ENCODE peak calls at places on chromosomes 11 and 22, in six cellular contexts. W is A549, T is pancreas, I is ovary, J is prostate gland, C is astrocyte of the cerebellum. R is an unnamed sample.

GRCh38 chr11:8201524-8202365 is 32.9 kb upstream of the RIC3 start:
- DNase-seq in J (no peak), W (no peak), T (no peak), C (no peak), I (no peak), R (no peak)

GRCh38 chr11:10504490-10504889 is 36.5 kb downstream of the RNF141 start:
- DNase-seq in I (no peak), T (no peak), C (no peak), J (no peak), W (no peak), R (no peak)

GRCh38 chr22:42001127-42001526 is 2.5 kb downstream of the WBP2NL start:
- DNase-seq in W (no peak), I (no peak), C (no peak), T (no peak), J (no peak), R (no peak)

GRCh38 chr11:96272542-96273306 is 70.3 kb downstream of the MAML2 start:
- DNase-seq in C (no peak), T (peak), W (peak), I (no peak), J (peak), R (peak)

GRCh38 chr11:8392166-8392565 is 128.5 kb upstream of the LMO1 start:
- DNase-seq in I (no peak), W (no peak), C (no peak), J (no peak), T (no peak), R (no peak)

GRCh38 chr11:69840371-69841169 is 21.4 kb upstream of the FGF3 start:
- DNase-seq in C (peak), T (peak), W (no peak), J (no peak), I (no peak), R (no peak)

GRCh38 chr11:57476883-57477506 is 16.7 kb downstream of the RTN4RL2 start:
- DNase-seq in W (peak), J (no peak), T (peak), C (no peak), I (no peak), R (no peak)

GRCh38 chr11:75233688-75234295 is 6.8 kb upstream of the TPBGL start:
- DNase-seq in W (peak), I (no peak), J (no peak), T (peak), C (peak), R (no peak)

GRCh38 chr11:85705805-85706204 is 19.8 kb upstream of the CCDC89 start:
- DNase-seq in I (no peak), C (no peak), J (no peak), T (no peak), W (no peak), R (no peak)

GRCh38 chr22:19442166-19442565 is 5.3 kb downstream of the C22orf39 start:
- DNase-seq in T (no peak), I (no peak), C (no peak), J (no peak), W (no peak), R (no peak)

GRCh38 chr11:82797595-82797971 is 63.9 kb upstream of the FAM181B start:
- DNase-seq in W (no peak), I (no peak), T (no peak), C (no peak), J (no peak), R (no peak)

GRCh38 chr11:75562048-75562835 is at the start of gene SERPINH1:
- DNase-seq in W (peak), C (peak), I (peak), T (peak), J (peak), R (no peak)

GRCh38 chr11:72235351-72236057 is 8.5 kb downstream of the PHOX2A start:
- DNase-seq in C (no peak), W (no peak), J (no peak), T (no peak), I (no peak), R (no peak)

GRCh38 chr11:33891714-33892327 is at the start of gene LMO2:
- DNase-seq in I (no peak), J (no peak), C (no peak), T (no peak), W (no peak), R (no peak)

GRCh38 chr11:66559141-66559861 is 9.1 kb downstream of the CTSF start:
- DNase-seq in T (no peak), W (no peak), I (peak), J (no peak), C (no peak), R (no peak)

GRCh38 chr11:104967493-104968364 is 645 bp downstream of the CASP4 start:
- DNase-seq in T (no peak), W (no peak), C (no peak), I (no peak), J (no peak), R (no peak)
- H3K4me3 ChIP-seq in T (peak), W (peak), C (peak), I (peak), J (peak), R (peak)

GRCh38 chr11:81449588-81450155 is 1284.0 kb downstream of the FAM181B start:
- DNase-seq in T (no peak), C (no peak), W (no peak), I (no peak), J (no peak), R (no peak)

DNA sequence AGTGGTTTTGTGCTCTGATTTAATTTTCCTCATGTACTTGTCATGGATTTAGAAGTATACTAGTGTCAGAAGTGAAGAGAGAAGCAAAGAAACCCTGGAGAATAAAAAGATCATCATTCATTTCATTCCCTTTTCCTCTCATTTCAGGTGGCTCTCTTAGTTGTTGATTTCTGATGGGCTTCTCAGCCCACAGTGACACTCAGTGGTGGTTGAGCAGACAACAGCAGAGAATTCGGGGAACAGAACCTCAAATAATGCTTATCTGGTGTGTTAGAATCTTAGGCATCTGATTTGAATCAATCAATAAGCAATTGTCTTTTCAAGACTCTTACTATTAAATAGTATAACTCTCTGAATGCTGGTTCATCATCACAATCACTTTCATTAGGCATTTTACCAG is 1289.4 kb downstream of the FAM181B start:
- DNase-seq in J (no peak), T (no peak), W (no peak), C (no peak), I (no peak), R (no peak)
- TF ChIP-seq CTCF in J (no peak), T (no peak), W (no peak), C (peak), I (no peak), R (peak)

DNA sequence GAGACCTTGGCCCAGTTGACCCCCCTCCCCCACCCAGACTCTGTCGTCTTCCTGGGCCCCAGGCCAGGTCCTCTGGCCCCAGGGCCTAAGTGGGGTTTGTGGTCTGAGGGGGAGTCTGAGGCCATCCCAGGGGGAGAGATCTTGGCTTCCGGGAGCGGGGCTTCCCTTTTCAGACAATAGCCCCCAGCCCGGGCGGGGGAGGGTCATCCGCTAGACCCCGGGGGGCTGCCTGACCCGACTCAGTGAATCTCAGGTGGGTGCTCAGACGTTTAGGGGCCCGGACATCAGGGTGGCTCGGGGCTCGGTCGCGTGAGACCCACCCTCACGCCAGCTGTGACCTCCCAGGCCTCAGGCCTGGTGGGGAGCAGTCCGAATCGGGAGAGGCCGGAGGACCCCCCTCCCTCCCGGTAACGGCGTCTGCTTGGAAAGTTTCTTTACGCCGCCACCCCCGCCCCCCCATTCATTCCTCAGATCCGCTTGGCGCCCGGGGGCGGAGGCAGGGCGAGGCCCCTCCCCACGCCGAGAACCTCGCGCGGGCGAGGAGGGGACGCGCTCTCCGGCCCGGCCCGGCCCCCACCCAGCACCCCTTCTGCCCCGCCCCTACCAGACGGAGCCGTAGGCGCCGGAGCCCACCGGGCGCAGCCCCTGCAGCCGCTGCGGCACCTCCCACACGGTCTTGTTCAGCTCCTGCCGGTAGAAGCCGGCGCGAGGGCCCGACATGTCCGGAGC is 443 bp downstream of the MAPK11 start:
- DNase-seq in W (no peak), T (no peak), C (no peak), J (peak), I (no peak), R (no peak)
- H3K4me3 ChIP-seq in W (peak), T (peak), C (peak), J (peak), I (peak), R (peak)

DNA sequence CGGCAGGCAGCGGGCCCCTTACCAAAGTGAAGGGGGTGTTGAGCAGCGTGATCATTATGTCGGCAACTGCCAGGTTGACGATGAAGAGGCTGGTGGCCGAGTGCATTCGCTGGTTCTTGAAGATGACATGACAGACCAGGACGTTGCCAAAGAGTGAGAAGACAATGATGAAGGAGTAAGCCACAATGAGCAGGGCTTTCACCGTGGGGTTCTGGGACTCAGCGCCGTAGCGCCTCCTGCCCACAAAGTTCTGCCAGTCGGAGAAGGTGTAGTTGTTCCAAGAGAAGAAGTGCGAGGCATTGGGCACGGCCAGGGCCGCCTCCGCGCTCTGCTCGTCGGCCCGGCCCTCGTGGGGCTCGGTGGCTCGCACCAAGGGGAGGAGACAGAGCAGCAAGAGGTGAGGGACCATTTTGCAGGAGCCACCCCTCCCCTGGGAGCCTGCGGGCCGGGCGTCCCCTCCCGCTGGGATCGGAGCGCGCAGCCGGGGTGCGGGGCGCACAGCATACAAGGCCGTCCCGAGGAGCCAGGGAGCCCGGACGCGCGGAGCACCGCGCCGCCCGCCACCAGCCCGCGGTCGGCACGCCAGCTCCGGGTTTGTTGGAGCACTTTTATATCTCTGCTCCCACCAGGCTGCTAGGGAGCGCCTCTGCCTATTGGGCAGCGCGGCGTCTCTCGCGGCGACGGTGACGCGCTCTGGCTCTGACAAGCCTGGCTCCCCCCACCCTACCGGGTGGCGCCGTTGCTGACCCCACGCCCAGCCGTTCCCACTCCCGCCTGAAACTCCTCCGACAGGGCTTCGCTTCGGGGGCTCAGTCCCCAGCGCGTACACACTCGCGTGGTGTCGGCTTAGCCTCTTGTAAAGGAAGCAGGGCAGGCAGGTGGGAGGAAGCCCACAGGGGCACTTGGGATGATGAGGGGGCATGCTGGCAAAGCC is at the start of gene GPR83:
- DNase-seq in I (no peak), W (peak), T (no peak), J (no peak), C (no peak), R (no peak)
- TF ChIP-seq CTCF in I (no peak), W (no peak), T (no peak), J (no peak), C (no peak), R (no peak)

GRCh38 chr22:22822106-22822505 is 65.5 kb upstream of the IGLL5 start:
- DNase-seq in I (no peak), W (no peak), T (no peak), J (no peak), C (no peak), R (no peak)
- H3K4me3 ChIP-seq in I (no peak), W (no peak), T (no peak), J (no peak), C (no peak), R (no peak)

GRCh38 chr22:22060200-22061084 is 77.9 kb upstream of the TOP3B start:
- DNase-seq in I (peak), W (peak), C (no peak), J (no peak), T (peak), R (peak)

GRCh38 chr22:22059476-22060002 is 77.0 kb upstream of the TOP3B start:
- DNase-seq in J (no peak), I (no peak), W (no peak), T (no peak), C (no peak), R (no peak)

GRCh38 chr22:22062306-22062793 is 79.8 kb upstream of the TOP3B start:
- DNase-seq in T (no peak), C (no peak), W (no peak), I (no peak), J (no peak), R (no peak)

GRCh38 chr22:22058649-22059475 is 76.3 kb upstream of the TOP3B start:
- DNase-seq in C (no peak), I (no peak), W (no peak), J (no peak), T (no peak), R (no peak)

GRCh38 chr22:22061085-22062077 is 78.8 kb upstream of the TOP3B start:
- DNase-seq in W (peak), C (no peak), T (no peak), J (no peak), I (peak), R (peak)
- TF ChIP-seq CTCF in W (peak), C (peak), T (no peak), J (peak), I (no peak), R (peak)

DNA sequence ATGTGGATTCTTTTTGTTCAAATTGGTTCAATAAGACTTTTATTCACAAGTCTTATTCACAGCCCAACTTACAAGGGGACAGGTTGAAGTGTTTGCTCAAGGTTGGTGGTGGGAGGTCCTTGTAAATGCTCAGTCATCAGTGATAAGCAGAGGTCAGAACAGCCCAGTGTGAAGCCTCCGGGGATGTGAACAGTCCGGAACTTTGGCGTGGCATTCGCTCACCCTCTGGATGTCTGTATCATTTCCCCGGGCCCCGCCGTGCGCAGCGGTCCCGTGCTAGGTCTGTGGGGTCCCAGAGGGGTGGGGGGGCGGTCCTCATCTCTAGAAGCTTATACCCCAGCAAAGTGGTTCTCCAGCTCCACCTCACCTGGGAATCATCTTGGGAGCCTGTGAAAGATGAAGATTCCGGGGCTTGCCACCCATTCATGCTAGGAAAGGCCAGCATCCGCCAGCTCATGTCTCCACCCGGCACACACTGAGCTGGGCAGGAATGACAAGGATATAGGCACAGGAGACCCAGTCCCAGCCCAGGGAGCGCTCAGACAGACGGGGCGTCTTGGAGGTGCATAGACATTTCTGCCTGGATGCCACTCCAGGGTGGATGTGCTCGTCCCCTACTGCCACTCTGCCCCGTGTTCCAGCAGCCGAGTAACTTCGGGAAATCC is 327.5 kb downstream of the TBC1D22A start:
- DNase-seq in I (no peak), T (no peak), C (no peak), J (no peak), W (no peak), R (no peak)
- H3K4me3 ChIP-seq in I (no peak), T (no peak), C (no peak), J (peak), W (no peak), R (no peak)

GRCh38 chr22:30490399-30490798 is 15.1 kb downstream of the SEC14L4 start:
- DNase-seq in T (no peak), J (no peak), C (no peak), I (no peak), W (no peak), R (no peak)
- TF ChIP-seq CTCF in T (no peak), J (no peak), C (peak), I (no peak), W (no peak), R (peak)

GRCh38 chr11:45180158-45180887 is 33.9 kb downstream of the PRDM11 start:
- DNase-seq in W (peak), T (peak), C (no peak), J (peak), I (peak), R (no peak)
- H3K4me3 ChIP-seq in W (peak), T (peak), C (peak), J (peak), I (peak), R (no peak)